ENCODE peak calls at places on chromosome 3, in four cellular contexts. O, W, T and A are unnamed samples.

GRCh38 chr3:101867521-101867920 is 18.2 kb downstream of the NFKBIZ start:
- DNase-seq in O (no peak), W (no peak), T (no peak), A (no peak)

GRCh38 chr3:130699765-130700164 is 46.9 kb downstream of the PIK3R4 start:
- DNase-seq in O (no peak), W (no peak), T (no peak), A (no peak)

GRCh38 chr3:189512039-189512438 is 119.2 kb upstream of the TP63 start:
- DNase-seq in O (no peak), W (no peak), T (no peak), A (no peak)

GRCh38 chr3:149362361-149362760 is 15.1 kb downstream of the TM4SF1 start:
- DNase-seq in O (no peak), W (no peak), T (no peak), A (no peak)

GRCh38 chr3:50068134-50068533 is 20.6 kb upstream of the RBM5 start:
- DNase-seq in O (no peak), W (no peak), T (no peak), A (no peak)

GRCh38 chr3:48820626-48821324 is 26.9 kb downstream of the PRKAR2A start:
- DNase-seq in O (no peak), W (no peak), T (no peak), A (no peak)

GRCh38 chr3:61894988-61895935 is 333.9 kb downstream of the PTPRG start:
- DNase-seq in O (peak; percentile 25), W (peak; percentile 36), T (no peak), A (peak; percentile 89)

GRCh38 chr3:160796813-160797164 is 40.8 kb downstream of the PPM1L start:
- DNase-seq in O (no peak), W (no peak), T (no peak), A (no peak)

GRCh38 chr3:11373645-11374044 is 101.4 kb downstream of the ATG7 start:
- DNase-seq in O (no peak), W (no peak), T (no peak), A (no peak)

GRCh38 chr3:99128740-99129505 is 227.4 kb upstream of the DCBLD2 start:
- DNase-seq in O (no peak), W (no peak), T (no peak), A (no peak)

GRCh38 chr3:70519913-70520659 is 207.6 kb upstream of the MDFIC2 start:
- DNase-seq in O (no peak), W (no peak), T (no peak), A (no peak)

GRCh38 chr3:101994386-101994785 is 145.1 kb downstream of the NFKBIZ start:
- DNase-seq in O (no peak), W (no peak), T (no peak), A (no peak)

GRCh38 chr3:101133638-101134037 is 140.4 kb upstream of the ABI3BP start:
- DNase-seq in O (no peak), W (no peak), T (no peak), A (no peak)

GRCh38 chr3:13708871-13709595 is 160.1 kb downstream of the FBLN2 start:
- DNase-seq in O (no peak), W (no peak), T (peak; percentile 1), A (no peak)

GRCh38 chr3:32366638-32367368 is 24.9 kb upstream of the CMTM7 start:
- DNase-seq in O (no peak), W (no peak), T (no peak), A (no peak)

GRCh38 chr3:153944084-153944483 is 177.1 kb upstream of the ARHGEF26 start:
- DNase-seq in O (no peak), W (no peak), T (no peak), A (no peak)

GRCh38 chr3:177567833-177568232 is 370.6 kb upstream of the TBL1XR1 start:
- DNase-seq in O (no peak), W (no peak), T (no peak), A (no peak)

GRCh38 chr3:108552267-108553159 is 36.7 kb downstream of the CIP2A start:
- DNase-seq in O (no peak), W (no peak), T (peak; percentile 17), A (no peak)

GRCh38 chr3:17494117-17494809 is 248.2 kb downstream of the TBC1D5 start:
- DNase-seq in O (no peak), W (no peak), T (no peak), A (no peak)

GRCh38 chr3:127067116-127067910 is 84.4 kb downstream of the PLXNA1 start:
- DNase-seq in O (no peak), W (no peak), T (no peak), A (no peak)

GRCh38 chr3:127072971-127073851 is 90.3 kb downstream of the PLXNA1 start:
- DNase-seq in O (no peak), W (no peak), T (no peak), A (no peak)

GRCh38 chr3:16048435-16049318 is 125.8 kb upstream of the GALNT15 start:
- DNase-seq in O (peak; percentile 16), W (no peak), T (peak; percentile 51), A (peak; percentile 47)

GRCh38 chr3:41307065-41307464 is 107.8 kb downstream of the CTNNB1 start:
- DNase-seq in O (no peak), W (no peak), T (no peak), A (no peak)

GRCh38 chr3:48301020-48301813 is 32.2 kb downstream of the SPINK8 start:
- DNase-seq in O (peak; percentile 96), W (peak; percentile 73), T (peak; percentile 93), A (peak; percentile 96)

GRCh38 chr3:155462672-155463071 is 169.2 kb upstream of the STRIT1 start:
- DNase-seq in O (no peak), W (no peak), T (no peak), A (no peak)

GRCh38 chr3:127853681-127854080 is 31.4 kb upstream of the MGLL start:
- DNase-seq in O (no peak), W (no peak), T (no peak), A (no peak)

GRCh38 chr3:174533286-174533685 is 325.8 kb upstream of the NAALADL2 start:
- DNase-seq in O (no peak), W (no peak), T (no peak), A (no peak)

GRCh38 chr3:111128884-111129283 is 57.3 kb downstream of the NECTIN3 start:
- DNase-seq in O (no peak), W (no peak), T (no peak), A (no peak)